ENCODE peak calls at places on chromosomes 4 and X, in six cellular contexts. Y is NCI-H748 treated with DMSO at 0.1 percent for 48 hours; Q is GM19239; O is lower lobe of right lung; J is stimulated activated CD4-positive, alpha-beta T cell treated with anti-CD3 and anti-CD28 coated beads, Interleukin-4, amount 100 ng/mL, for 24 hours; W is mucosa of descending colon. C is an unnamed sample.
A peak's percentile ranks its signal among the peaks of the same experiment; 100 is the strongest.

GRCh38 chr4:14871676-14872430 is 130.4 kb upstream of the CPEB2 start:
- DNase-seq in Y (no peak), Q (no peak), O (peak; percentile 61), J (peak; percentile 18), W (peak; percentile 33), C (no peak)

GRCh38 chrX:21943460-21944135 is 3.1 kb downstream of the SMS start:
- DNase-seq in Y (no peak), Q (no peak), O (no peak), J (no peak), W (no peak), C (no peak)

GRCh38 chrX:2462780-2463179 is 38.0 kb downstream of the DHRSX start:
- DNase-seq in Y (no peak), Q (no peak), O (no peak), J (no peak), W (no peak), C (no peak)

GRCh38 chr4:139050436-139050835 is 34.9 kb downstream of the NOCT start:
- DNase-seq in Y (no peak), Q (no peak), O (no peak), J (no peak), W (no peak), C (no peak)

GRCh38 chrX:150087612-150088011 is 149.3 kb upstream of the EOLA2 start:
- DNase-seq in Y (no peak), Q (no peak), O (no peak), J (no peak), W (no peak), C (no peak)

GRCh38 chr4:24211821-24212220 is 322.0 kb upstream of the PPARGC1A start:
- DNase-seq in Y (no peak), Q (no peak), O (no peak), J (no peak), W (no peak), C (no peak)

GRCh38 chrX:65668362-65669310 is 1.2 kb downstream of the MSN start:
- DNase-seq in Y (no peak), Q (no peak), O (peak; percentile 73), J (peak; percentile 70), W (peak; percentile 53), C (no peak)

GRCh38 chr4:112130903-112131302 is 14.4 kb upstream of the FAM241A start:
- DNase-seq in Y (no peak), Q (no peak), O (no peak), J (no peak), W (no peak), C (no peak)

GRCh38 chr4:15990570-15991285 is 27.8 kb upstream of the FGFBP2 start:
- DNase-seq in Y (no peak), Q (no peak), O (no peak), J (no peak), W (no peak), C (no peak)

GRCh38 chr4:181971973-181972372 is 271.2 kb upstream of the TENM3 start:
- DNase-seq in Y (no peak), Q (no peak), O (no peak), J (no peak), W (no peak), C (no peak)

GRCh38 chr4:1204828-1205591 is 32.6 kb upstream of the SPON2 start:
- DNase-seq in Y (no peak), Q (no peak), O (peak; percentile 55), J (peak; percentile 2), W (peak; percentile 94), C (peak; percentile 69)

GRCh38 chr4:171538601-171539100 is 274.6 kb upstream of the GALNTL6 start:
- DNase-seq in Y (no peak), Q (no peak), O (no peak), J (no peak), W (no peak), C (no peak)

GRCh38 chr4:168484626-168485025 is 4.3 kb upstream of the DDX60L start:
- DNase-seq in Y (no peak), Q (no peak), O (no peak), J (no peak), W (no peak), C (no peak)

GRCh38 chr4:74682567-74683359 is 111.6 kb downstream of the BTC start:
- DNase-seq in Y (no peak), Q (no peak), O (no peak), J (no peak), W (no peak), C (no peak)

GRCh38 chrX:51853251-51853650 is 40.2 kb upstream of the MAGED1 start:
- DNase-seq in Y (no peak), Q (no peak), O (no peak), J (no peak), W (no peak), C (no peak)

GRCh38 chrX:23732704-23733103 is 10.4 kb downstream of the ACOT9 start:
- DNase-seq in Y (no peak), Q (peak; percentile 15), O (no peak), J (no peak), W (no peak), C (no peak)

GRCh38 chr4:174352405-174352804 is 68.7 kb downstream of the CEP44 start:
- DNase-seq in Y (no peak), Q (no peak), O (no peak), J (no peak), W (no peak), C (no peak)

GRCh38 chr4:69830529-69831269 is 29.2 kb downstream of the SULT1E1 start:
- DNase-seq in Y (peak; percentile 62), Q (no peak), O (no peak), J (no peak), W (peak; percentile 66), C (no peak)

GRCh38 chr4:6216588-6216987 is 16.2 kb upstream of the JAKMIP1 start:
- DNase-seq in Y (no peak), Q (no peak), O (no peak), J (no peak), W (no peak), C (no peak)

GRCh38 chrX:150773634-150774033 is 80.4 kb downstream of the MTMR1 start:
- DNase-seq in Y (no peak), Q (no peak), O (no peak), J (no peak), W (no peak), C (no peak)

GRCh38 chrX:13088155-13088485 is 43.7 kb upstream of the FAM9C start:
- DNase-seq in Y (no peak), Q (no peak), O (no peak), J (no peak), W (no peak), C (no peak)

C was measured in chondrocyte.